ENCODE peak calls at places on chromosome 11, in four cellular contexts. Z is endodermal cell, D is caudate nucleus, F is heart right ventricle. V is an unnamed sample.

GRCh38 chr11:65504671-65505433 is 6.0 kb downstream of the MALAT1 start:
- DNase-seq in Z (peak; percentile 32), D (no peak), F (no peak), V (no peak)

GRCh38 chr11:2427721-2428321 is 16.5 kb downstream of the TRPM5 start:
- DNase-seq in Z (no peak), D (no peak), F (peak; percentile 8), V (no peak)

GRCh38 chr11:16981651-16982194 is 32.5 kb downstream of the PLEKHA7 start:
- DNase-seq in Z (peak; percentile 68), D (peak; percentile 59), F (no peak), V (no peak)

GRCh38 chr11:66904561-66904960 is 47.7 kb downstream of the LRFN4 start:
- DNase-seq in Z (no peak), D (no peak), F (no peak), V (no peak)

GRCh38 chr11:69813839-69814238 is 5.4 kb downstream of the FGF3 start:
- DNase-seq in Z (no peak), D (no peak), F (no peak), V (no peak)

GRCh38 chr11:130804306-130805077 is 111.8 kb downstream of the SNX19 start:
- DNase-seq in Z (no peak), D (no peak), F (no peak), V (no peak)

GRCh38 chr11:77590194-77590591 is 440 bp downstream of the AQP11 start:
- DNase-seq in Z (peak; percentile 80), D (no peak), F (peak; percentile 30), V (no peak)

GRCh38 chr11:73760066-73760679 is 701 bp downstream of the RAB6A start:
- DNase-seq in Z (peak; percentile 74), D (no peak), F (peak; percentile 56), V (no peak)

GRCh38 chr11:70503201-70503877 is 105.0 kb downstream of the CTTN start:
- DNase-seq in Z (no peak), D (no peak), F (no peak), V (no peak)

GRCh38 chr11:2694495-2694894 is 5.3 kb downstream of the KCNQ1OT1 start:
- DNase-seq in Z (no peak), D (no peak), F (no peak), V (no peak)

GRCh38 chr11:76661835-76662434 is 8.6 kb downstream of the LRRC32 start:
- DNase-seq in Z (peak; percentile 22), D (no peak), F (no peak), V (no peak)

GRCh38 chr11:133719532-133720235 is 125.6 kb downstream of the SPATA19 start:
- DNase-seq in Z (no peak), D (no peak), F (no peak), V (no peak)

GRCh38 chr11:75190652-75191329 is 39.9 kb downstream of the SLCO2B1 start:
- DNase-seq in Z (no peak), D (no peak), F (no peak), V (no peak)

GRCh38 chr11:88102595-88102929 is 72.7 kb downstream of the RAB38 start:
- DNase-seq in Z (no peak), D (no peak), F (no peak), V (peak; percentile 92)

GRCh38 chr11:15764948-15765347 is 591.4 kb downstream of the SOX6 start:
- DNase-seq in Z (peak; percentile 62), D (no peak), F (no peak), V (peak; percentile 72)
- H3K27ac ChIP-seq in Z (no peak overlapping the region), D (no peak overlapping the region), F (no peak overlapping the region), V (no peak overlapping the region)

GRCh38 chr11:15884131-15884530 is 472.2 kb downstream of the SOX6 start:
- DNase-seq in Z (no peak), D (no peak), F (no peak), V (no peak)
- H3K27ac ChIP-seq in Z (no peak overlapping the region), D (peak overlapping the region; percentile 84), F (peak overlapping the region; percentile 32), V (no peak overlapping the region)

DNA sequence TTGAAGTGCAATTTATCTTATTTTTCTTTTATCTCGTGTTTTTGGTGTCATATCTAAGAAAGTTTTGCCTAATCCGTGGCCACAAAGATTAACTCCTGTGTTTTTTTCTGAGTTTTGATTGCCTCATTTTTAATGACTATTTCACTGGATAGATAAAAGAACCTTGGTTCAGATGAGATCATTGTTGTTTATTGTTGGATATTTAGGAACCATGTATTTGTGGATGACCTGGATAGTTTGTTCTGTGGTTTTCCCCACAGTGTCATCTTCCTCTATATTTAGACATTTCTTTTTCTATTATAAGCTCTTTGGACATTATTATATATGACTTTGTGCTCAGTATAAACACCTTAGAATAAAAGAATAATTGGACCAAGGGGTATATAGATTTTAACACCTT is 37.2 kb downstream of the PPP6R3 start:
- DNase-seq in Z (no peak), D (no peak), F (no peak), V (no peak)
- H3K27ac ChIP-seq in Z (no peak overlapping the region), D (no peak overlapping the region), F (no peak overlapping the region), V (no peak overlapping the region)

DNA sequence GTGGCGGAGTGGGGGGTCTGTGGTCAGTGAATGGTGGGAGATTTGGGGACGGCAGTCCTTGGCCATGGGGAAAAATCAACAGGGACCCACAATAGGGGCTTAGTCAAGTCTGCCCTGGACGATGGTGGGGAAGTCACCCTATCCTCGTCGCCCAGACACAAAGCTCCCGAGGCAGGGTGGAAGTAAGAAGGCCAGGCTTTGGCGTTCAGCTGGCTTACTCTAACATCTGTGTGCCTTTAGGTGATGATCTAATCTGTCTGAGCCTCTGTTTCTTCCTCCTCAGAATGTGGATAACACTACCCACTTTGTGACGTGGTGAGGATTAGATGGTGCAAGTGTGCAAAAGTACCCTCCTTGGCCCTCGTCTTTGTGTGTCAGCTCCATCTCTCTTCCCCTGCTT is 192.2 kb downstream of the ST3GAL4 start:
- DNase-seq in Z (no peak), D (no peak), F (no peak), V (no peak)
- H3K27ac ChIP-seq in Z (no peak overlapping the region), D (peak overlapping the region; percentile 69), F (no peak overlapping the region), V (no peak overlapping the region)

GRCh38 chr11:35190804-35191348 is 51.9 kb downstream of the CD44 start:
- DNase-seq in Z (no peak), D (no peak), F (no peak), V (no peak)
- H3K27ac ChIP-seq in Z (no peak overlapping the region), D (no peak overlapping the region), F (no peak overlapping the region), V (no peak overlapping the region)

DNA sequence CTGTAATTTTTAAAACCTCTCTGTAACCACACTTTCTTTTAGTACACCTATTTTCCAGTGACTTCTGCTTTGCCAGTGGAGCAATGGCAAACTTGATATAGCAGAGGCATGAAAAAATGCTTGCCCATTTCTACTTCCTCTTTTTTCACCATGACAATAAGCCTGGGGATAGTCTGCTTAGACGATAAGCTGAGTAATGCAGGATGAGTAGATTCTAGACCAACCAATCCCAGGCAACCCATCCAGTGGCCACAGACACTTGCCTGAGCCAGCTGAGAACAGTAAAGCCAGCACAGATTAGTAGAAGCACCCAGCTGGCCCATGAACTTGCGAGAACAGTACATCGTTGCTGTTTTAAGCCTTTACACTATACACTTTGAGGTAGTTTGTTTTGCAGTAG is 37.5 kb downstream of the DDI1 start:
- DNase-seq in Z (no peak), D (no peak), F (no peak), V (peak; percentile 72)
- H3K27ac ChIP-seq in Z (no peak overlapping the region), D (no peak overlapping the region), F (no peak overlapping the region), V (peak overlapping the region; percentile 29)

GRCh38 chr11:57781529-57781943 is 19.9 kb downstream of the CTNND1 start:
- DNase-seq in Z (peak; percentile 94), D (no peak), F (no peak), V (no peak)
- H3K27ac ChIP-seq in Z (peak overlapping the region; percentile 62), D (peak overlapping the region; percentile 40), F (peak overlapping the region; percentile 93), V (peak overlapping the region; percentile 84)